ENCODE peak calls at places on chromosomes 11 and 22, in nine cellular contexts. C, I, S, V, P, T, Z, A and B are unnamed samples. For H3K4me1, the result is how much of the 10 kb centered on the place peaks cover.

GRCh38 chr22:49330421-49331222 is 497.1 kb downstream of the BRD1 start:
- DNase-seq in Z (peak), A (no peak), T (no peak), V (no peak), C (no peak), S (peak), I (no peak), P (no peak), B (no peak)

GRCh38 chr11:116517077-116517476 is 255.7 kb downstream of the BUD13 start:
- DNase-seq in V (no peak), I (no peak), Z (no peak), C (no peak), S (no peak), T (no peak), A (no peak), P (peak), B (no peak)

GRCh38 chr11:112783945-112784322 is 177.3 kb upstream of the NCAM1 start:
- DNase-seq in V (no peak), S (no peak), A (no peak), T (no peak), I (no peak), P (no peak), C (no peak), Z (no peak), B (no peak)

GRCh38 chr11:33065445-33066178 is 26.2 kb downstream of the TCP11L1 start:
- DNase-seq in Z (peak), V (peak), S (peak), C (peak), I (peak), P (peak), A (peak), T (peak), B (peak)

GRCh38 chr11:110128161-110128560 is 35.0 kb downstream of the ZC3H12C start:
- DNase-seq in I (peak), T (peak), V (no peak), P (no peak), A (peak), Z (no peak), S (no peak), C (no peak), B (no peak)

GRCh38 chr11:64518928-64519327 is 72.1 kb upstream of the SLC22A12 start:
- DNase-seq in A (no peak), P (no peak), I (no peak), S (no peak), T (no peak), Z (no peak), V (no peak), C (no peak), B (no peak)

GRCh38 chr11:112555491-112556364 is 295.1 kb upstream of the PLET1 start:
- DNase-seq in C (peak), A (peak), I (peak), V (peak), T (peak), P (peak), Z (peak), S (peak), B (peak)

GRCh38 chr11:115939104-115939503 is 434.9 kb upstream of the CADM1 start:
- DNase-seq in Z (no peak), I (no peak), A (no peak), P (no peak), C (no peak), V (no peak), T (no peak), S (no peak), B (no peak)

GRCh38 chr22:45585946-45586540 is 83.4 kb downstream of the FBLN1 start:
- DNase-seq in C (no peak), Z (no peak), S (no peak), V (no peak), I (no peak), A (no peak), T (no peak), P (no peak), B (no peak)

GRCh38 chr11:116836648-116837023 is 786 bp downstream of the APOA1 start:
- DNase-seq in V (no peak), Z (no peak), I (no peak), A (no peak), T (no peak), S (no peak), P (no peak), C (no peak), B (no peak)

GRCh38 chr11:119518746-119519382 is 95.9 kb upstream of the THY1 start:
- DNase-seq in T (peak), Z (no peak), C (peak), P (no peak), S (no peak), I (peak), V (no peak), A (peak), B (no peak)

GRCh38 chr11:103624708-103625623 is 411.5 kb upstream of the DDI1 start:
- DNase-seq in V (no peak), C (peak), P (no peak), S (no peak), T (peak), A (peak), Z (no peak), I (no peak), B (no peak)

GRCh38 chr22:23784215-23784732 is 2.5 kb upstream of the SMARCB1 start:
- DNase-seq in C (peak), T (peak), P (no peak), I (no peak), V (no peak), Z (no peak), A (no peak), S (no peak), B (peak)

GRCh38 chr22:22156348-22156715 is 88.3 kb upstream of the VPREB1 start:
- DNase-seq in I (no peak), S (no peak), Z (no peak), V (no peak), C (no peak), A (no peak), P (no peak), T (no peak), B (no peak)

GRCh38 chr11:134098566-134099184 is 29.8 kb downstream of the JAM3 start:
- DNase-seq in P (no peak), A (peak), V (no peak), Z (no peak), C (peak), I (no peak), T (no peak), S (no peak), B (peak)

GRCh38 chr11:12019337-12019736 is 10.9 kb upstream of the DKK3 start:
- DNase-seq in C (peak), P (no peak), Z (no peak), S (no peak), T (no peak), I (peak), V (no peak), A (no peak), B (no peak)

GRCh38 chr11:65559951-65560537 is 1.9 kb upstream of the LTBP3 start:
- DNase-seq in C (peak), I (no peak), S (no peak), Z (no peak), V (no peak), T (peak), A (no peak), P (no peak), B (peak)

DNA sequence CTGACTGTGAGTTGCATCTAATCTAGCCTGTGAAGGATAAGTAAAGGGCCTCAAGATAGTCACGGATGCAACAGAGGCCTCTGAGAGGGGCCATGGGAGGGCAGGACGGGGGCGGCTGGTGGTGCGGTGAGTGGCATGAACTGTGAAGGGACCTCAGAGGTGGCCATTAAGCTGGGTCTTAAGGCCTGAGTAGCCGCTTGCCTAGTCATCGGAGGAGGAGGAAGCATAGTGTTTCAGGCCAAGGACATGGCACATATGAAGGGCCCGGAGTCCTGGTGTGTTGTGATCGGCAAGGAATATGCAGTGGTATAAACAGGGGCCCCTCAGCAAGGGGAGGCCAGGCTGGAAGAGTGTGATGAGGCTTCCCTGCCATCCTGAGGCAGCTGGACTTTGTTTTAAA is 51.8 kb downstream of the TRIOBP start:
- DNase-seq in V (no peak), C (no peak), Z (no peak), I (no peak), P (no peak), T (no peak), S (no peak), A (no peak), B (no peak)
- H3K4me1 ChIP-seq in V (half or more), C (half or more), Z (half or more), I (under half), P (under half), T (half or more), S (half or more), A (under half), B (under half)

DNA sequence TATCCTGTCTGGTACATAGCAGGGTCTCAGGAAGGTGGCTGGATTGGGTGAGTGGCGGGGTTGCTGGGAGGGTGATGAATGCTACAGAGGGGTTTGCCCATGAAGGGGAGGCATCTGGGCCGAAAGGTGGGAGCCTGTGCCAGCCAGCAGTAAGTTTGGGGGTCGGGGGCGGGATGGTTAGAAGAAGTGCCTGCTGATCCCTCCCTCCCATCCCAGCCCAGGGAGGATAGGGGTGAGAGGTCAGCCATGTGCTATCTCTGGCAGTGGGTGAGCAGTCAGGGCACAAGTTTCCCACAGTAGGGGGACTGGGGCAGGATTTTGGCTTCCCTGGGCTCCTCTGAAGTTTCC is 2.9 kb downstream of the CD82 start:
- DNase-seq in V (no peak), Z (no peak), I (no peak), A (no peak), S (no peak), T (no peak), C (no peak), P (no peak), B (no peak)
- H3K4me1 ChIP-seq in V (half or more), Z (half or more), I (under half), A (under half), S (under half), T (under half), C (half or more), P (under half), B (under half)

GRCh38 chr11:74179234-74180126 is 8.4 kb downstream of the PPME1 start:
- DNase-seq in S (no peak), A (no peak), Z (no peak), V (no peak), P (no peak), C (peak), T (peak), I (no peak), B (peak)

GRCh38 chr11:74185285-74185684 is 14.2 kb downstream of the PPME1 start:
- DNase-seq in I (no peak), P (no peak), Z (no peak), T (no peak), C (no peak), A (no peak), V (no peak), S (no peak), B (no peak)

GRCh38 chr11:74185695-74186094 is 14.6 kb downstream of the PPME1 start:
- DNase-seq in I (no peak), Z (no peak), A (no peak), S (no peak), C (peak), V (no peak), P (no peak), T (peak), B (no peak)

DNA sequence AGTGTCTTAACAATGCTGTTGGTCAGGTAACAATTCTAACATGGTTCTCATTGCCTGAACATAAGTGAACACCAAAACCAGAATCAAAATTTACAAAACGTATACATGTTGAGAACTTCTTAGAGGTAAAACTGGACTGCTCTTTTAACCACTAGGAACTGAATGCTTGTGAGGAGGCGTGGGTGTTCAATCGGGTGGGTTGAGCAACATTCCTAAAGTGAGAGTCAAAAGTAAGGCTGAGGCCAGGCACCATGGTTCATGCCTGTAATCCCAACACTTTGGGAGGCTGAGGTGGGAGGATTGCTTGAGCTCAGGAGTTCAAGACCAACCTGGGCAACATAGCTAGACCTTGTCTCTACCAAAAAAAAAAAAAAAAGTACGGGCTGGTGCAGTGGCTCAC is 11.5 kb downstream of the PPME1 start:
- DNase-seq in V (no peak), T (no peak), S (no peak), Z (no peak), C (peak), I (no peak), A (no peak), P (no peak), B (no peak)
- H3K4me1 ChIP-seq in V (under half), T (under half), S (under half), Z (under half), C (under half), I (under half), A (under half), P (under half), B (under half)

GRCh38 chr11:8717876-8718753 is 35.5 kb downstream of the RPL27A start:
- DNase-seq in A (no peak), I (no peak), S (no peak), T (peak), V (peak), Z (no peak), P (peak), C (peak), B (peak)
- H3K4me1 ChIP-seq in A (under half), I (under half), S (under half), T (half or more), V (half or more), Z (half or more), P (under half), C (half or more), B (under half)

GRCh38 chr11:2088284-2088683 is 50.9 kb downstream of the IGF2 start:
- DNase-seq in T (no peak), C (no peak), S (no peak), P (no peak), V (no peak), Z (no peak), A (no peak), I (no peak), B (no peak)
- H3K4me1 ChIP-seq in T (under half), C (under half), S (under half), P (under half), V (under half), Z (under half), A (under half), I (under half), B (under half)